ENCODE peak calls at places on chromosomes 13 and 19, in six cellular contexts. One of them, this sample, is unnamed.

GRCh38 chr13:47904891-47905290 is 96.2 kb downstream of the SUCLA2 start:
- DNase-seq in HEK293T: no peak
- DNase-seq in brain microvascular endothelial cell: no peak
- DNase-seq in stimulated activated CD4-positive, alpha-beta T cell treated with anti-CD3 and anti-CD28 coated beads, Interleukin-4, amount 100 ng/mL, for 1 hour: no peak
- DNase-seq in uterus: no peak
- DNase-seq in astrocyte of the hippocampus: no peak
- DNase-seq in this sample: no peak

GRCh38 chr13:106680796-106681482 is 113.0 kb upstream of the ARGLU1 start:
- DNase-seq in stimulated activated CD4-positive, alpha-beta T cell treated with anti-CD3 and anti-CD28 coated beads, Interleukin-4, amount 100 ng/mL, for 1 hour: no peak
- DNase-seq in brain microvascular endothelial cell: no peak
- DNase-seq in astrocyte of the hippocampus: peak
- DNase-seq in uterus: no peak
- DNase-seq in HEK293T: no peak
- DNase-seq in this sample: no peak

GRCh38 chr13:67880916-67881315 is 650.8 kb upstream of the PCDH9 start:
- DNase-seq in brain microvascular endothelial cell: no peak
- DNase-seq in stimulated activated CD4-positive, alpha-beta T cell treated with anti-CD3 and anti-CD28 coated beads, Interleukin-4, amount 100 ng/mL, for 1 hour: no peak
- DNase-seq in uterus: no peak
- DNase-seq in astrocyte of the hippocampus: peak
- DNase-seq in HEK293T: no peak
- DNase-seq in this sample: no peak

GRCh38 chr19:38057954-38058690 is 151.1 kb downstream of the SIPA1L3 start:
- DNase-seq in stimulated activated CD4-positive, alpha-beta T cell treated with anti-CD3 and anti-CD28 coated beads, Interleukin-4, amount 100 ng/mL, for 1 hour: no peak
- DNase-seq in HEK293T: no peak
- DNase-seq in uterus: no peak
- DNase-seq in astrocyte of the hippocampus: no peak
- DNase-seq in brain microvascular endothelial cell: no peak
- DNase-seq in this sample: peak

GRCh38 chr19:16417660-16418596 is 53.8 kb downstream of the EPS15L1 start:
- DNase-seq in HEK293T: peak
- DNase-seq in astrocyte of the hippocampus: peak
- DNase-seq in stimulated activated CD4-positive, alpha-beta T cell treated with anti-CD3 and anti-CD28 coated beads, Interleukin-4, amount 100 ng/mL, for 1 hour: peak
- DNase-seq in uterus: peak
- DNase-seq in brain microvascular endothelial cell: peak
- DNase-seq in this sample: no peak

GRCh38 chr19:1063909-1064660 is 2.9 kb upstream of the ARHGAP45 start:
- DNase-seq in brain microvascular endothelial cell: no peak
- DNase-seq in HEK293T: no peak
- DNase-seq in astrocyte of the hippocampus: no peak
- DNase-seq in stimulated activated CD4-positive, alpha-beta T cell treated with anti-CD3 and anti-CD28 coated beads, Interleukin-4, amount 100 ng/mL, for 1 hour: no peak
- DNase-seq in uterus: no peak
- DNase-seq in this sample: no peak

GRCh38 chr19:14147797-14148605 is 11.6 kb upstream of the ASF1B start:
- DNase-seq in stimulated activated CD4-positive, alpha-beta T cell treated with anti-CD3 and anti-CD28 coated beads, Interleukin-4, amount 100 ng/mL, for 1 hour: peak
- DNase-seq in brain microvascular endothelial cell: peak
- DNase-seq in astrocyte of the hippocampus: peak
- DNase-seq in uterus: peak
- DNase-seq in HEK293T: peak
- DNase-seq in this sample: peak

GRCh38 chr13:44040754-44041100 is 161.0 kb downstream of the LACC1 start:
- DNase-seq in astrocyte of the hippocampus: no peak
- DNase-seq in HEK293T: no peak
- DNase-seq in brain microvascular endothelial cell: no peak
- DNase-seq in stimulated activated CD4-positive, alpha-beta T cell treated with anti-CD3 and anti-CD28 coated beads, Interleukin-4, amount 100 ng/mL, for 1 hour: no peak
- DNase-seq in uterus: no peak
- DNase-seq in this sample: no peak

GRCh38 chr13:67223024-67223423 is 7.1 kb downstream of the PCDH9 start:
- DNase-seq in HEK293T: no peak
- DNase-seq in astrocyte of the hippocampus: peak
- DNase-seq in stimulated activated CD4-positive, alpha-beta T cell treated with anti-CD3 and anti-CD28 coated beads, Interleukin-4, amount 100 ng/mL, for 1 hour: no peak
- DNase-seq in brain microvascular endothelial cell: no peak
- DNase-seq in uterus: no peak
- DNase-seq in this sample: no peak

GRCh38 chr13:41461527-41462124 is 4.3 kb downstream of the RGCC start:
- DNase-seq in HEK293T: no peak
- DNase-seq in uterus: no peak
- DNase-seq in stimulated activated CD4-positive, alpha-beta T cell treated with anti-CD3 and anti-CD28 coated beads, Interleukin-4, amount 100 ng/mL, for 1 hour: no peak
- DNase-seq in astrocyte of the hippocampus: no peak
- DNase-seq in brain microvascular endothelial cell: no peak
- DNase-seq in this sample: no peak

GRCh38 chr13:92429231-92429630 is 797.4 kb upstream of the GPC6 start:
- DNase-seq in astrocyte of the hippocampus: no peak
- DNase-seq in uterus: no peak
- DNase-seq in HEK293T: no peak
- DNase-seq in stimulated activated CD4-positive, alpha-beta T cell treated with anti-CD3 and anti-CD28 coated beads, Interleukin-4, amount 100 ng/mL, for 1 hour: no peak
- DNase-seq in brain microvascular endothelial cell: no peak
- DNase-seq in this sample: no peak

GRCh38 chr13:44726777-44727176 is 150.6 kb upstream of the TSC22D1 start:
- DNase-seq in stimulated activated CD4-positive, alpha-beta T cell treated with anti-CD3 and anti-CD28 coated beads, Interleukin-4, amount 100 ng/mL, for 1 hour: no peak
- DNase-seq in uterus: no peak
- DNase-seq in brain microvascular endothelial cell: no peak
- DNase-seq in HEK293T: no peak
- DNase-seq in astrocyte of the hippocampus: no peak
- DNase-seq in this sample: no peak

GRCh38 chr19:49847731-49848696 is 2.9 kb upstream of the PTOV1 start:
- DNase-seq in brain microvascular endothelial cell: peak
- DNase-seq in HEK293T: no peak
- DNase-seq in astrocyte of the hippocampus: peak
- DNase-seq in uterus: no peak
- DNase-seq in stimulated activated CD4-positive, alpha-beta T cell treated with anti-CD3 and anti-CD28 coated beads, Interleukin-4, amount 100 ng/mL, for 1 hour: no peak
- DNase-seq in this sample: no peak

GRCh38 chr19:47676811-47677210 is 36.4 kb upstream of the EHD2 start:
- DNase-seq in stimulated activated CD4-positive, alpha-beta T cell treated with anti-CD3 and anti-CD28 coated beads, Interleukin-4, amount 100 ng/mL, for 1 hour: no peak
- DNase-seq in brain microvascular endothelial cell: no peak
- DNase-seq in astrocyte of the hippocampus: no peak
- DNase-seq in HEK293T: no peak
- DNase-seq in uterus: no peak
- DNase-seq in this sample: no peak

GRCh38 chr19:47421844-47422395 is 2.6 kb upstream of the MEIS3 start:
- DNase-seq in uterus: peak
- DNase-seq in stimulated activated CD4-positive, alpha-beta T cell treated with anti-CD3 and anti-CD28 coated beads, Interleukin-4, amount 100 ng/mL, for 1 hour: no peak
- DNase-seq in HEK293T: no peak
- DNase-seq in brain microvascular endothelial cell: no peak
- DNase-seq in astrocyte of the hippocampus: peak
- DNase-seq in this sample: peak

GRCh38 chr13:54574791-54575190 is 1546.2 kb downstream of the OLFM4 start:
- DNase-seq in stimulated activated CD4-positive, alpha-beta T cell treated with anti-CD3 and anti-CD28 coated beads, Interleukin-4, amount 100 ng/mL, for 1 hour: no peak
- DNase-seq in brain microvascular endothelial cell: no peak
- DNase-seq in HEK293T: no peak
- DNase-seq in astrocyte of the hippocampus: no peak
- DNase-seq in uterus: no peak
- DNase-seq in this sample: no peak

GRCh38 chr19:5298502-5298901 is 42.1 kb downstream of the PTPRS start:
- DNase-seq in brain microvascular endothelial cell: no peak
- DNase-seq in astrocyte of the hippocampus: no peak
- DNase-seq in stimulated activated CD4-positive, alpha-beta T cell treated with anti-CD3 and anti-CD28 coated beads, Interleukin-4, amount 100 ng/mL, for 1 hour: no peak
- DNase-seq in HEK293T: no peak
- DNase-seq in uterus: no peak
- DNase-seq in this sample: no peak

GRCh38 chr19:4130635-4131438 is 6.9 kb upstream of the MAP2K2 start:
- DNase-seq in brain microvascular endothelial cell: peak
- DNase-seq in uterus: no peak
- DNase-seq in HEK293T: no peak
- DNase-seq in astrocyte of the hippocampus: peak
- DNase-seq in stimulated activated CD4-positive, alpha-beta T cell treated with anti-CD3 and anti-CD28 coated beads, Interleukin-4, amount 100 ng/mL, for 1 hour: no peak
- DNase-seq in this sample: no peak

GRCh38 chr13:34594507-34594906 is 347.6 kb upstream of the NBEA start:
- DNase-seq in brain microvascular endothelial cell: no peak
- DNase-seq in stimulated activated CD4-positive, alpha-beta T cell treated with anti-CD3 and anti-CD28 coated beads, Interleukin-4, amount 100 ng/mL, for 1 hour: no peak
- DNase-seq in HEK293T: no peak
- DNase-seq in uterus: no peak
- DNase-seq in astrocyte of the hippocampus: no peak
- DNase-seq in this sample: peak

GRCh38 chr13:30257433-30258099 is 49.8 kb downstream of the KATNAL1 start:
- DNase-seq in stimulated activated CD4-positive, alpha-beta T cell treated with anti-CD3 and anti-CD28 coated beads, Interleukin-4, amount 100 ng/mL, for 1 hour: no peak
- DNase-seq in uterus: no peak
- DNase-seq in astrocyte of the hippocampus: peak
- DNase-seq in brain microvascular endothelial cell: no peak
- DNase-seq in HEK293T: peak
- DNase-seq in this sample: peak

GRCh38 chr13:92362717-92363116 is 863.9 kb upstream of the GPC6 start:
- DNase-seq in uterus: no peak
- DNase-seq in HEK293T: no peak
- DNase-seq in brain microvascular endothelial cell: no peak
- DNase-seq in stimulated activated CD4-positive, alpha-beta T cell treated with anti-CD3 and anti-CD28 coated beads, Interleukin-4, amount 100 ng/mL, for 1 hour: no peak
- DNase-seq in astrocyte of the hippocampus: peak
- DNase-seq in this sample: no peak

GRCh38 chr13:71517004-71517403 is 350.0 kb downstream of the DACH1 start:
- DNase-seq in astrocyte of the hippocampus: no peak
- DNase-seq in stimulated activated CD4-positive, alpha-beta T cell treated with anti-CD3 and anti-CD28 coated beads, Interleukin-4, amount 100 ng/mL, for 1 hour: no peak
- DNase-seq in uterus: no peak
- DNase-seq in brain microvascular endothelial cell: peak
- DNase-seq in HEK293T: no peak
- DNase-seq in this sample: no peak

GRCh38 chr19:3644351-3645066 is 17.9 kb upstream of the CACTIN start:
- DNase-seq in astrocyte of the hippocampus: peak
- DNase-seq in uterus: no peak
- DNase-seq in brain microvascular endothelial cell: no peak
- DNase-seq in stimulated activated CD4-positive, alpha-beta T cell treated with anti-CD3 and anti-CD28 coated beads, Interleukin-4, amount 100 ng/mL, for 1 hour: no peak
- DNase-seq in HEK293T: no peak
- DNase-seq in this sample: no peak

GRCh38 chr19:49340069-49340864 is 5.1 kb downstream of the CD37 start:
- DNase-seq in astrocyte of the hippocampus: peak
- DNase-seq in brain microvascular endothelial cell: no peak
- DNase-seq in uterus: peak
- DNase-seq in HEK293T: peak
- DNase-seq in stimulated activated CD4-positive, alpha-beta T cell treated with anti-CD3 and anti-CD28 coated beads, Interleukin-4, amount 100 ng/mL, for 1 hour: no peak
- DNase-seq in this sample: peak

GRCh38 chr13:99736541-99736940 is 235.0 kb downstream of the ZIC5 start:
- DNase-seq in uterus: no peak
- DNase-seq in stimulated activated CD4-positive, alpha-beta T cell treated with anti-CD3 and anti-CD28 coated beads, Interleukin-4, amount 100 ng/mL, for 1 hour: no peak
- DNase-seq in brain microvascular endothelial cell: no peak
- DNase-seq in HEK293T: no peak
- DNase-seq in astrocyte of the hippocampus: no peak
- DNase-seq in this sample: no peak

GRCh38 chr13:29884671-29885424 is 34.4 kb upstream of the UBL3 start:
- DNase-seq in astrocyte of the hippocampus: peak
- DNase-seq in brain microvascular endothelial cell: no peak
- DNase-seq in stimulated activated CD4-positive, alpha-beta T cell treated with anti-CD3 and anti-CD28 coated beads, Interleukin-4, amount 100 ng/mL, for 1 hour: no peak
- DNase-seq in HEK293T: no peak
- DNase-seq in uterus: no peak
- DNase-seq in this sample: no peak

This sample was measured in NCI-H2227 treated with DMSO at 0.1 percent for 48 hours.